ENCODE peak calls at places on chromosomes 12 and 14, in six cellular contexts. One of them, this sample, is unnamed. For H3K36me3 and H3K4me1, the result is how much of the 10 kb centered on the place peaks cover.

GRCh38 chr12:27229367-27229766 is 14.7 kb upstream of the STK38L start:
- DNase-seq in neural progenitor cell: no peak
- DNase-seq in lower lobe of right lung: no peak
- DNase-seq in upper lobe of right lung: no peak
- DNase-seq in SK-N-SH: no peak
- DNase-seq in astrocyte: no peak
- DNase-seq in this sample: no peak

GRCh38 chr14:35932659-35933159 is 106.6 kb downstream of the BRMS1L start:
- DNase-seq in neural progenitor cell: no peak
- DNase-seq in lower lobe of right lung: no peak
- DNase-seq in upper lobe of right lung: no peak
- DNase-seq in SK-N-SH: no peak
- DNase-seq in astrocyte: no peak
- DNase-seq in this sample: no peak

GRCh38 chr12:95996034-95996658 is at the start of gene HAL:
- DNase-seq in neural progenitor cell: no peak
- DNase-seq in lower lobe of right lung: peak
- DNase-seq in upper lobe of right lung: peak
- DNase-seq in SK-N-SH: no peak
- DNase-seq in astrocyte: no peak
- DNase-seq in this sample: no peak

GRCh38 chr12:13243516-13244070 is 47.1 kb downstream of the EMP1 start:
- DNase-seq in neural progenitor cell: no peak
- DNase-seq in lower lobe of right lung: no peak
- DNase-seq in upper lobe of right lung: no peak
- DNase-seq in SK-N-SH: no peak
- DNase-seq in astrocyte: peak
- DNase-seq in this sample: no peak

GRCh38 chr14:102197317-102197850 is 57.7 kb downstream of the WDR20 start:
- DNase-seq in neural progenitor cell: no peak
- DNase-seq in lower lobe of right lung: no peak
- DNase-seq in upper lobe of right lung: no peak
- DNase-seq in SK-N-SH: no peak
- DNase-seq in astrocyte: no peak
- DNase-seq in this sample: no peak

GRCh38 chr12:87827638-87828264 is 201.4 kb downstream of the C12orf50 start:
- DNase-seq in neural progenitor cell: no peak
- DNase-seq in lower lobe of right lung: no peak
- DNase-seq in upper lobe of right lung: no peak
- DNase-seq in SK-N-SH: no peak
- DNase-seq in astrocyte: peak
- DNase-seq in this sample: no peak

GRCh38 chr12:3101309-3102022 is 24.3 kb downstream of the TSPAN9 start:
- DNase-seq in neural progenitor cell: peak
- DNase-seq in lower lobe of right lung: no peak
- DNase-seq in upper lobe of right lung: no peak
- DNase-seq in SK-N-SH: no peak
- DNase-seq in astrocyte: peak
- DNase-seq in this sample: no peak

GRCh38 chr12:45232771-45233372 is 17.0 kb downstream of the ANO6 start:
- DNase-seq in neural progenitor cell: no peak
- DNase-seq in lower lobe of right lung: no peak
- DNase-seq in upper lobe of right lung: no peak
- DNase-seq in SK-N-SH: no peak
- DNase-seq in astrocyte: peak
- DNase-seq in this sample: peak

GRCh38 chr12:19282133-19282532 is 152.6 kb downstream of the PLEKHA5 start:
- DNase-seq in neural progenitor cell: no peak
- DNase-seq in lower lobe of right lung: no peak
- DNase-seq in upper lobe of right lung: no peak
- DNase-seq in SK-N-SH: no peak
- DNase-seq in astrocyte: no peak
- DNase-seq in this sample: no peak

GRCh38 chr14:73149753-73150152 is 13.4 kb downstream of the PSEN1 start:
- DNase-seq in neural progenitor cell: no peak
- DNase-seq in lower lobe of right lung: no peak
- DNase-seq in upper lobe of right lung: no peak
- DNase-seq in SK-N-SH: no peak
- DNase-seq in astrocyte: no peak
- DNase-seq in this sample: no peak

GRCh38 chr14:32669416-32669815 is 269.3 kb upstream of the NPAS3 start:
- DNase-seq in neural progenitor cell: no peak
- DNase-seq in lower lobe of right lung: no peak
- DNase-seq in upper lobe of right lung: no peak
- DNase-seq in SK-N-SH: no peak
- DNase-seq in astrocyte: peak
- DNase-seq in this sample: no peak

GRCh38 chr12:29610473-29611174 is 113.1 kb upstream of the OVCH1 start:
- DNase-seq in neural progenitor cell: no peak
- DNase-seq in lower lobe of right lung: no peak
- DNase-seq in upper lobe of right lung: no peak
- DNase-seq in SK-N-SH: peak
- DNase-seq in astrocyte: no peak
- DNase-seq in this sample: no peak

GRCh38 chr14:104318558-104319488 is 180.4 kb downstream of the KIF26A start:
- DNase-seq in neural progenitor cell: no peak
- DNase-seq in lower lobe of right lung: peak
- DNase-seq in upper lobe of right lung: peak
- DNase-seq in SK-N-SH: no peak
- DNase-seq in astrocyte: no peak
- DNase-seq in this sample: no peak

GRCh38 chr14:36859119-36859518 is 197.5 kb downstream of the PAX9 start:
- DNase-seq in neural progenitor cell: no peak
- DNase-seq in lower lobe of right lung: no peak
- DNase-seq in upper lobe of right lung: no peak
- DNase-seq in SK-N-SH: no peak
- DNase-seq in astrocyte: peak
- DNase-seq in this sample: no peak

GRCh38 chr12:99959549-99960170 is 25.1 kb downstream of the ANKS1B start:
- DNase-seq in neural progenitor cell: no peak
- DNase-seq in lower lobe of right lung: no peak
- DNase-seq in upper lobe of right lung: no peak
- DNase-seq in SK-N-SH: peak
- DNase-seq in astrocyte: peak
- DNase-seq in this sample: no peak

GRCh38 chr12:12779529-12779928 is 5.9 kb upstream of the APOLD1 start:
- DNase-seq in neural progenitor cell: no peak
- DNase-seq in lower lobe of right lung: no peak
- DNase-seq in upper lobe of right lung: no peak
- DNase-seq in SK-N-SH: no peak
- DNase-seq in astrocyte: peak
- DNase-seq in this sample: no peak

GRCh38 chr12:4134833-4135597 is 138.5 kb upstream of the CCND2 start:
- DNase-seq in neural progenitor cell: peak
- DNase-seq in lower lobe of right lung: no peak
- DNase-seq in upper lobe of right lung: no peak
- DNase-seq in SK-N-SH: no peak
- DNase-seq in astrocyte: no peak
- DNase-seq in this sample: no peak

GRCh38 chr12:96190403-96191170 is 3.6 kb upstream of the ELK3 start:
- DNase-seq in neural progenitor cell: no peak
- DNase-seq in lower lobe of right lung: no peak
- DNase-seq in upper lobe of right lung: no peak
- DNase-seq in SK-N-SH: no peak
- DNase-seq in astrocyte: peak
- DNase-seq in this sample: no peak

GRCh38 chr12:6049992-6050391 is 74.5 kb downstream of the VWF start:
- DNase-seq in neural progenitor cell: no peak
- DNase-seq in lower lobe of right lung: no peak
- DNase-seq in upper lobe of right lung: no peak
- DNase-seq in SK-N-SH: no peak
- DNase-seq in astrocyte: no peak
- DNase-seq in this sample: no peak

GRCh38 chr14:25009891-25010290 is 40.1 kb downstream of the STXBP6 start:
- DNase-seq in neural progenitor cell: peak
- DNase-seq in lower lobe of right lung: no peak
- DNase-seq in upper lobe of right lung: no peak
- DNase-seq in SK-N-SH: no peak
- DNase-seq in astrocyte: peak
- DNase-seq in this sample: no peak

GRCh38 chr14:37695836-37696235 is 100.4 kb downstream of the TTC6 start:
- DNase-seq in neural progenitor cell: no peak
- DNase-seq in lower lobe of right lung: no peak
- DNase-seq in upper lobe of right lung: no peak
- DNase-seq in SK-N-SH: no peak
- DNase-seq in astrocyte: peak
- DNase-seq in this sample: no peak

GRCh38 chr14:64636208-64636979 is 67.8 kb upstream of the PLEKHG3 start:
- DNase-seq in neural progenitor cell: peak
- DNase-seq in lower lobe of right lung: peak
- DNase-seq in upper lobe of right lung: peak
- DNase-seq in SK-N-SH: peak
- DNase-seq in astrocyte: no peak
- DNase-seq in this sample: no peak

GRCh38 chr12:105522166-105522825 is 191.8 kb downstream of the C12orf75 start:
- DNase-seq in neural progenitor cell: no peak
- DNase-seq in lower lobe of right lung: no peak
- DNase-seq in upper lobe of right lung: no peak
- DNase-seq in SK-N-SH: no peak
- DNase-seq in astrocyte: peak
- DNase-seq in this sample: no peak

GRCh38 chr14:102264775-102265174 is 40.2 kb downstream of the MOK start:
- DNase-seq in neural progenitor cell: no peak
- DNase-seq in lower lobe of right lung: no peak
- DNase-seq in upper lobe of right lung: no peak
- DNase-seq in SK-N-SH: no peak
- DNase-seq in astrocyte: no peak
- DNase-seq in this sample: no peak

GRCh38 chr12:100797246-100797645 is 2.7 kb downstream of the ANO4 start:
- DNase-seq in neural progenitor cell: peak
- DNase-seq in lower lobe of right lung: no peak
- DNase-seq in upper lobe of right lung: no peak
- DNase-seq in SK-N-SH: no peak
- DNase-seq in astrocyte: no peak
- DNase-seq in this sample: no peak

GRCh38 chr14:71169028-71169427 is 261.8 kb downstream of the PCNX1 start:
- DNase-seq in neural progenitor cell: no peak
- DNase-seq in lower lobe of right lung: no peak
- DNase-seq in upper lobe of right lung: no peak
- DNase-seq in SK-N-SH: no peak
- DNase-seq in astrocyte: no peak
- DNase-seq in this sample: no peak

GRCh38 chr12:100699209-100699608 is 95.4 kb upstream of the ANO4 start:
- DNase-seq in neural progenitor cell: no peak
- DNase-seq in lower lobe of right lung: no peak
- DNase-seq in upper lobe of right lung: no peak
- DNase-seq in SK-N-SH: no peak
- DNase-seq in astrocyte: no peak
- DNase-seq in this sample: no peak

GRCh38 chr12:1634590-1635191 is 5.7 kb downstream of the WNT5B start:
- DNase-seq in neural progenitor cell: peak
- DNase-seq in lower lobe of right lung: peak
- DNase-seq in upper lobe of right lung: peak
- DNase-seq in SK-N-SH: peak
- DNase-seq in astrocyte: peak
- DNase-seq in this sample: peak

GRCh38 chr12:84712747-84713146 is 199.9 kb downstream of the SLC6A15 start:
- DNase-seq in neural progenitor cell: no peak
- DNase-seq in lower lobe of right lung: no peak
- DNase-seq in upper lobe of right lung: no peak
- DNase-seq in SK-N-SH: no peak
- DNase-seq in astrocyte: no peak
- DNase-seq in this sample: no peak

GRCh38 chr12:14430394-14430986 is 65.0 kb downstream of the ATF7IP start:
- DNase-seq in neural progenitor cell: no peak
- DNase-seq in lower lobe of right lung: no peak
- DNase-seq in upper lobe of right lung: no peak
- DNase-seq in SK-N-SH: no peak
- DNase-seq in astrocyte: no peak
- DNase-seq in this sample: no peak

GRCh38 chr12:14431990-14432389 is 66.5 kb downstream of the ATF7IP start:
- DNase-seq in neural progenitor cell: no peak
- DNase-seq in lower lobe of right lung: no peak
- DNase-seq in upper lobe of right lung: no peak
- DNase-seq in SK-N-SH: no peak
- DNase-seq in astrocyte: no peak
- DNase-seq in this sample: no peak

GRCh38 chr12:14435627-14436026 is 70.1 kb downstream of the ATF7IP start:
- DNase-seq in neural progenitor cell: no peak
- DNase-seq in lower lobe of right lung: no peak
- DNase-seq in upper lobe of right lung: no peak
- DNase-seq in SK-N-SH: no peak
- DNase-seq in astrocyte: no peak
- DNase-seq in this sample: no peak
- H3K36me3 ChIP-seq in neural progenitor cell: under half
- H3K36me3 ChIP-seq in lower lobe of right lung: half or more
- H3K36me3 ChIP-seq in upper lobe of right lung: half or more
- H3K36me3 ChIP-seq in SK-N-SH: under half
- H3K36me3 ChIP-seq in astrocyte: under half
- H3K36me3 ChIP-seq in this sample: under half

DNA sequence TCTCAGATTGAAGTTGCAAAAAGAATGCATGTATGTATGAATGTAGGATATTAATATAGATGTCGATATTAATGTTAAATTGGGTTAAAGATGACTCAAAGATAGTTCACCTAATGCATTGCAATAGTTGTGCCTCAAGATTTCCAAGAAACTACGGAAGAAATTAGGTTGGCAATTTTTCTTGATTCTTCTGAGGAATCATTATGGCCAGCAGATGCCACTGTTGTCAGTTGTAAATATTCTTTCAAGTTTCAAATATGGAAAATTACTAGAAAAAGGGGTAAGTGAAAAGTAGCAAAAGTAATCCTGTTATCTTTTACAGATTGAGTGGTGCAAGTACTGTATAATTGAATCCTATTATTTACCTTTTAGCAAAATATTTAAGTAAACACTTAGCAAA is 202.1 kb downstream of the ADAMTS20 start:
- DNase-seq in neural progenitor cell: no peak
- DNase-seq in lower lobe of right lung: no peak
- DNase-seq in upper lobe of right lung: no peak
- DNase-seq in SK-N-SH: no peak
- DNase-seq in astrocyte: no peak
- DNase-seq in this sample: no peak
- TF ChIP-seq CTCF in neural progenitor cell: peak
- TF ChIP-seq CTCF in lower lobe of right lung: no peak
- TF ChIP-seq CTCF in upper lobe of right lung: no peak
- TF ChIP-seq CTCF in SK-N-SH: peak
- TF ChIP-seq CTCF in astrocyte: peak
- TF ChIP-seq CTCF in this sample: no peak

GRCh38 chr12:109630815-109631214 is 57.2 kb downstream of the MVK start:
- DNase-seq in neural progenitor cell: no peak
- DNase-seq in lower lobe of right lung: no peak
- DNase-seq in upper lobe of right lung: no peak
- DNase-seq in SK-N-SH: no peak
- DNase-seq in astrocyte: no peak
- DNase-seq in this sample: no peak
- H3K4me1 ChIP-seq in neural progenitor cell: under half
- H3K4me1 ChIP-seq in lower lobe of right lung: under half
- H3K4me1 ChIP-seq in upper lobe of right lung: under half
- H3K4me1 ChIP-seq in SK-N-SH: under half
- H3K4me1 ChIP-seq in astrocyte: under half
- H3K4me1 ChIP-seq in this sample: under half

DNA sequence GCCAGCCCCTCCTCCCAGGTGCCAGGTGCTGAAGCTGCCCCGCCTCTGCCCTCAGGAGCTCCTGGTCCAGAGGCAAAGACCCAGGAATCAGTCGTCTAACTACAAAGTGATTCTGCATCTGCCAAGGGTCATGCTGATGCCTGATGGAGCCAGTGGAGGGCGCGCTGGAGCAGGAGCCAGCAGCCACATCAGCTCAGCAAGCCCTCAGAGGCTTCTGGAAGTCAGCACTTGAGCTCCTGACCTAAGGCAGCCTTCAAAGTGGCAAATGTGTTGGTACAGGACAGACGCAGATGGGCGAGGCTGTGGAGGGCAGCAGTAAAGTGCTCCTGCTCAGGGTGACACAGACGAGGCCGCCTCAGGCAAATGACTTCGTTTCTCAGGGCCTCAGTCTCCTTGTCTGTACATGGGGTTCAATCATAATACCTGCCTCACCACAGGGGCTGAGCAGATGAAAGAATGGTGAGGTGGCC is 10.9 kb downstream of the C12orf43 start:
- DNase-seq in neural progenitor cell: peak
- DNase-seq in lower lobe of right lung: no peak
- DNase-seq in upper lobe of right lung: no peak
- DNase-seq in SK-N-SH: peak
- DNase-seq in astrocyte: no peak
- DNase-seq in this sample: no peak
- H3K36me3 ChIP-seq in neural progenitor cell: under half
- H3K36me3 ChIP-seq in lower lobe of right lung: half or more
- H3K36me3 ChIP-seq in upper lobe of right lung: half or more
- H3K36me3 ChIP-seq in SK-N-SH: under half
- H3K36me3 ChIP-seq in astrocyte: under half
- H3K36me3 ChIP-seq in this sample: under half

This sample was measured in thoracic aorta.